ENCODE peak calls at places on chromosomes 6 and 20, in ten cellular contexts. W is body of pancreas, T is H1, X is stomach, Y is prostate gland, M is breast epithelium, C is adrenal gland, L is heart left ventricle, Z is right lobe of liver, R is IMR-90. O is an unnamed sample.

GRCh38 chr6:75201901-75202672 is 3.8 kb downstream of the COL12A1 start:
- DNase-seq in C (no peak), L (no peak), R (peak), X (no peak), Z (no peak), Y (no peak), W (no peak), M (peak), T (peak), O (peak)

GRCh38 chr6:83270971-83271714 is 78.0 kb downstream of the RWDD2A start:
- DNase-seq in C (no peak), W (no peak), Y (no peak), L (no peak), T (no peak), X (no peak), Z (no peak), R (peak), M (no peak), O (no peak)

GRCh38 chr20:34834459-34834893 is 9.0 kb upstream of the NCOA6 start:
- DNase-seq in Z (no peak), T (no peak), C (no peak), W (no peak), R (peak), X (no peak), L (no peak), M (no peak), Y (no peak), O (no peak)

GRCh38 chr20:40414843-40415615 is 274.0 kb downstream of the MAFB start:
- DNase-seq in Z (no peak), C (no peak), Y (peak), T (no peak), W (no peak), M (peak), R (no peak), L (no peak), X (peak), O (no peak)

GRCh38 chr20:55252525-55252924 is 752.8 kb downstream of the CBLN4 start:
- DNase-seq in W (no peak), T (no peak), M (no peak), X (no peak), C (no peak), Z (no peak), Y (no peak), L (no peak), R (no peak), O (no peak)

GRCh38 chr20:50649587-50649986 is 41.8 kb downstream of the RIPOR3 start:
- DNase-seq in C (no peak), Z (no peak), Y (no peak), X (no peak), W (no peak), M (no peak), T (no peak), R (no peak), L (no peak), O (no peak)

GRCh38 chr6:40907198-40907701 is 131.8 kb downstream of the UNC5CL start:
- DNase-seq in M (peak), R (peak), Z (no peak), C (peak), W (peak), Y (peak), L (no peak), X (peak), T (no peak), O (peak)

GRCh38 chr6:130282234-130282995 is 59.7 kb upstream of the SAMD3 start:
- DNase-seq in M (no peak), R (peak), W (no peak), Y (no peak), X (no peak), C (no peak), L (no peak), T (no peak), Z (no peak), O (no peak)

GRCh38 chr6:168053086-168053956 is 25.7 kb downstream of the FRMD1 start:
- DNase-seq in T (no peak), X (no peak), R (no peak), W (no peak), Z (no peak), L (no peak), M (no peak), C (no peak), Y (no peak), O (no peak)

GRCh38 chr6:163883946-163884345 is 469.4 kb downstream of the QKI start:
- DNase-seq in T (no peak), W (no peak), L (no peak), R (no peak), Z (no peak), M (no peak), C (no peak), Y (no peak), X (no peak), O (no peak)

GRCh38 chr6:106159531-106159940 is 73.4 kb downstream of the PRDM1 start:
- DNase-seq in Z (no peak), L (no peak), Y (no peak), R (peak), C (no peak), X (no peak), T (no peak), W (no peak), M (no peak), O (no peak)

GRCh38 chr6:146364816-146365594 is 178.6 kb upstream of the RAB32 start:
- DNase-seq in Y (no peak), X (no peak), Z (no peak), M (no peak), R (no peak), C (no peak), W (no peak), T (no peak), L (no peak), O (no peak)

GRCh38 chr6:31572041-31572911 is at the start of gene LTA:
- DNase-seq in C (no peak), T (no peak), W (no peak), Y (no peak), L (no peak), X (no peak), M (no peak), R (no peak), Z (peak), O (no peak)
- H3K27ac ChIP-seq in C (no peak), T (no peak), W (no peak), Y (no peak), L (peak), X (peak), M (no peak), R (no peak), Z (no peak), O (no peak)

GRCh38 chr6:100462990-100463684 is 1.6 kb downstream of the SIM1 start:
- DNase-seq in L (no peak), Z (no peak), Y (no peak), X (no peak), W (no peak), M (no peak), R (no peak), C (no peak), T (no peak), O (no peak)

GRCh38 chr6:100461920-100462295 is 2.8 kb downstream of the SIM1 start:
- DNase-seq in W (no peak), C (no peak), Y (no peak), L (no peak), X (no peak), R (no peak), Z (no peak), T (no peak), M (no peak), O (no peak)

GRCh38 chr6:100460650-100461204 is 4.0 kb downstream of the SIM1 start:
- DNase-seq in M (no peak), R (no peak), W (no peak), T (peak), X (no peak), Y (no peak), Z (no peak), L (no peak), C (no peak), O (no peak)

GRCh38 chr6:100462396-100462795 is 2.3 kb downstream of the SIM1 start:
- DNase-seq in W (no peak), X (no peak), T (no peak), L (no peak), M (no peak), Y (no peak), R (no peak), Z (no peak), C (no peak), O (no peak)

DNA sequence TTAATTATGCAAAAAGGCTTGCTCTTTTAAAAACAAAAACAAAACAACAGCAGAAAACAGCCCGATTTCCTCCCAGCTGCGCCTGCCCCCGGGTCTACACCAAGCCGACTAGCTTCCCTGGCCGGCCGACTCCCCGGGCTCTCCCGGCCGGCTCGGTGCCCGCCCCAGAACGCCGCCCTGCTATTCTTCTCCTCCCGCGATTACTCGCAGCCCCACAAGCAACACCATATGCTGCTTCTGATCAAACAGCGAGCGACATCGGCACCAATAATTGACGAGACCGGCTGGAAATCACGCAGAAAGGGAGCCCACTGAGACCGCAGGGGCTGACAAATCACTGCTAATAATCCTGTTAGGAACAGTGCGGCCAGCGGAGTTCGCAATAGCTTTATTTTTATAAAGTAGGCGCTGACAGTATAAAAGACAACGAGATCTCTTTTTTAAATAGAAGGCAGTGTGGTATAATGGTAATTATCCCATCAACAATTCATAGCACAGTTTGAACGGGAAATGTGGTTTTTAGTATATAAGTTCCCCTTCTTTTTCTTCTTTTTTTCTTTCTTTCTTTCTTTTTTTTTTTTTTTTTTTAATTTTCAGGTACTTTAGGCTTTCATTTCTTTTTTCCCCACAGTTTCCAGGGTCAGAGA is 3.3 kb downstream of the SIM1 start:
- DNase-seq in C (no peak), X (no peak), T (peak), Y (no peak), W (no peak), R (no peak), M (no peak), L (no peak), Z (no peak), O (no peak)
- H3K4me3 ChIP-seq in C (no peak), X (no peak), T (peak), Y (no peak), W (no peak), R (no peak), M (peak), L (no peak), Z (no peak), O (no peak)

GRCh38 chr20:20711413-20711812 is 1.0 kb downstream of the RALGAPA2 start:
- DNase-seq in L (no peak), T (no peak), R (no peak), Y (peak), W (peak), X (no peak), C (no peak), Z (no peak), M (no peak), O (peak)
- TF ChIP-seq POLR2A in L (no peak), T (no peak), R (no peak), Y (no peak), W (no peak), X (no peak), C (no peak), Z (no peak), M (no peak), O (no peak)

DNA sequence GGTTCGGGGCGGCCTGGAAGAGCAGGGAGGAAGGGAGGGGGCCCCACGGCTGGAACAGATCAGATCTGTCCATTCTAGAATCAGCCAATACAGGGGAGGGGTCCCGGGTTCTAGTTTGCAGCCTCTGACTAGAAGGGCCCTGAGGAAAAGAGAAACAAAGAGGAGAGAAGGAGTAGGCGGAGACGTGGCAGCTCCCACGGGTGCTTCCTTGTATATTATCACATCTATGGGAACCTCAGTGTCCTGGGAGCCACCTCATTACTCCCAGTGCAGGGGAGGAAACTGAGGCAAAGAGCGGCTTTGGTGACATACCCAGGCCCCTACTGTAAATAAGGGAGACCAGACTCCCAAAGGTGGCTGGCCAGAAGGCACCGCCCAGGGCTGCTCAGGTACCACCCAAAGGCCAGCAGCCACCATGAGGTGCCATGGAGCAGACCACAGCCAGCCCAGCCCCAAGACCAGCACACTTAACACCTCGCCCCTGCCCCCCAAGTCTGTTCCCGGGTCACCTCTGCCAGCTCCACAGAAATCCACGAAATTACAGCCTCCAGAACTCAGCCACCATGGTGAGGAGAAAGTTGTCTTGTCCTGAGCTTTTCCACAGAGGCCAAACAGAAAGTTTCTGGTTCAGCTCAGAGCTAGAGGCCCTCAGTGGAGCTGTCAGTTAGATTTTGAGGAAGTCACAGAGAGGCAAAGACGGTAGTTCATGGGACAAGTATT is 2.1 kb downstream of the ZC3H12D start:
- DNase-seq in T (no peak), M (no peak), L (no peak), W (no peak), Z (no peak), X (no peak), R (no peak), Y (no peak), C (no peak), O (no peak)
- H3K27ac ChIP-seq in T (no peak), M (peak), L (peak), W (peak), Z (peak), X (peak), R (no peak), Y (peak), C (peak), O (peak)

GRCh38 chr20:29079769-29080690 is 2177.4 kb upstream of the DEFB115 start:
- DNase-seq in T (no peak), L (peak), Y (peak), Z (peak), X (no peak), C (no peak), R (no peak), W (peak), M (no peak), O (peak)
- H3K4me3 ChIP-seq in T (no peak), L (peak), Y (no peak), Z (peak), X (peak), C (peak), R (no peak), W (peak), M (peak), O (no peak)

DNA sequence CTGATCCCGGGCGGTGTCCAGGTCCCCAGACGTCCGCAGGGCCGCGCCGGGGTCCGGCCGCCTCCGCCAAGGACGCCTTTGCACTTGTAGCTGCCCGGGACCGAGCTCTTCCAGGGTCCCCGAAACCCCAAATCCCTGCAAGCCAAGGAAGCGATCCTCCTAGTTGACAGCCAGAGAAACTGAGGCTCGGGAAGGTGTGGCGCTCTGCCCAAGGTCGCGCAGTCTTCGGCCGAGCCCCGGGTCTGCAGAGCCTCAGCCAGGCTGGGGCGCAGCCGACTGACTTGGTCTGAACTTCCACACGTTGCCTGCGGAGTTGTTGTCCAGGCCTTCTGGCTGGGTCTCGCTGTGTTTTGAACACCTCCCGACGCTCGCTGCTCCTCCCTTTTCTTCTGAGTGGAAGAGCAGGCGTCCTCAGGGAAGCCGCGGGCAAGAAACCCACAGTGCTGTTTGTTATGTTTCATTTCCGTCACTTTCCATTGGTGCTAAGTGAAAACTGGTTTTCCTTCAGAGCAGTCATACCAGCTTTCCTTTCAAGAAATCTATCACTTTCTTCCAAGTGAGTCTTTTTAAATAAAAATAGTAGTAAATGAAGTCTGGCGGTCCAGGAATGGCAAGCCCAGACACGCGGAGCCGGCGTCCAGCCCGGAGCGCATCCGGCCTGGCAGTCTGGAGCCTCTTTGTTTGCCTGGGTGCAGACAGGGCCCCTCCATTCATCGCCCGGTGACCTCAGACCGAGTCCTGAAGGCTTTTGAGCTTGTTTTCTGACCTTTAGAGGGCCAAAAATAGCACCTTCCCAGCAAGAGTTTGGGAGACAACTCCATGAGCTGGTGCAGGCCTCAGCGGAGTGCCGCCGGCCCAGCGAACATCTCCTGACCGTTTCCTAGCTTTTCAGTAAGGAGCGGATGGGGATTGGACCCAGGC is 698 bp downstream of the FAM210B start:
- DNase-seq in T (peak), Y (peak), M (peak), X (peak), R (peak), C (peak), L (peak), W (peak), Z (peak), O (peak)
- TF ChIP-seq POLR2A in T (no peak), Y (no peak), M (no peak), X (no peak), R (peak), C (peak), L (no peak), W (no peak), Z (no peak), O (peak)

O was measured in thyroid gland.